ENCODE peak calls at places on chromosomes 3 and 15, in seven cellular contexts. M is H9, P is trophoblast cell, B is mesenchymal stem cell, H is neuronal stem cell, S is mesendoderm, L is H1. E is an unnamed sample.

GRCh38 chr3:106247902-106248684 is 379.3 kb upstream of the CBLB start:
- DNase-seq in M (no peak), P (peak), B (no peak), H (no peak), S (no peak), L (no peak), E (peak)

GRCh38 chr15:59933607-59934006 is 70.5 kb upstream of the FOXB1 start:
- DNase-seq in M (no peak), P (peak), B (no peak), H (no peak), S (peak), L (no peak), E (no peak)

GRCh38 chr3:183490653-183491052 is 62.2 kb upstream of the MCF2L2 start:
- DNase-seq in M (peak), P (no peak), B (no peak), H (no peak), S (no peak), L (peak), E (no peak)

GRCh38 chr3:62525276-62525675 is 151.9 kb upstream of the FEZF2 start:
- DNase-seq in M (no peak), P (no peak), B (no peak), H (no peak), S (no peak), L (no peak), E (peak)

GRCh38 chr3:4071481-4072184 is 231.5 kb upstream of the SETMAR start:
- DNase-seq in M (peak), P (no peak), B (no peak), H (peak), S (peak), L (peak), E (no peak)

GRCh38 chr3:143331336-143331735 is 211.8 kb downstream of the CHST2 start:
- DNase-seq in M (no peak), P (no peak), B (no peak), H (no peak), S (no peak), L (no peak), E (no peak)

GRCh38 chr15:50519740-50520425 is 26.6 kb downstream of the USP50 start:
- DNase-seq in M (no peak), P (no peak), B (no peak), H (no peak), S (no peak), L (no peak), E (peak)

GRCh38 chr3:196336319-196337145 is 1.7 kb downstream of the TM4SF19 start:
- DNase-seq in M (no peak), P (no peak), B (no peak), H (no peak), S (no peak), L (no peak), E (no peak)

GRCh38 chr3:30273304-30274072 is 332.9 kb upstream of the TGFBR2 start:
- DNase-seq in M (no peak), P (no peak), B (peak), H (no peak), S (no peak), L (no peak), E (peak)

GRCh38 chr3:174758943-174759342 is 100.2 kb upstream of the NAALADL2 start:
- DNase-seq in M (no peak), P (no peak), B (no peak), H (no peak), S (no peak), L (no peak), E (no peak)

GRCh38 chr15:36577082-36577481 is 2.3 kb upstream of the CDIN1 start:
- DNase-seq in M (no peak), P (no peak), B (no peak), H (no peak), S (no peak), L (no peak), E (no peak)

GRCh38 chr3:156037356-156037755 is 83.0 kb upstream of the KCNAB1 start:
- DNase-seq in M (no peak), P (no peak), B (no peak), H (no peak), S (no peak), L (no peak), E (no peak)

GRCh38 chr15:94524565-94524964 is 293.2 kb downstream of the MCTP2 start:
- DNase-seq in M (no peak), P (no peak), B (no peak), H (no peak), S (peak), L (no peak), E (no peak)

GRCh38 chr15:89197503-89197971 is 23.8 kb downstream of the RLBP1 start:
- DNase-seq in M (peak), P (no peak), B (no peak), H (peak), S (peak), L (peak), E (no peak)

GRCh38 chr3:185693985-185694675 is 108.0 kb downstream of the SENP2 start:
- DNase-seq in M (no peak), P (no peak), B (peak), H (no peak), S (no peak), L (no peak), E (peak)

GRCh38 chr3:60403866-60404265 is 847.4 kb downstream of the FHIT start:
- DNase-seq in M (no peak), P (no peak), B (no peak), H (no peak), S (no peak), L (no peak), E (peak)

GRCh38 chr15:91316123-91316522 is 216.1 kb downstream of the SV2B start:
- DNase-seq in M (no peak), P (no peak), B (no peak), H (no peak), S (no peak), L (no peak), E (no peak)

GRCh38 chr3:2623463-2623862 is 486.7 kb downstream of the IL5RA start:
- DNase-seq in M (no peak), P (no peak), B (peak), H (no peak), S (no peak), L (no peak), E (peak)

DNA sequence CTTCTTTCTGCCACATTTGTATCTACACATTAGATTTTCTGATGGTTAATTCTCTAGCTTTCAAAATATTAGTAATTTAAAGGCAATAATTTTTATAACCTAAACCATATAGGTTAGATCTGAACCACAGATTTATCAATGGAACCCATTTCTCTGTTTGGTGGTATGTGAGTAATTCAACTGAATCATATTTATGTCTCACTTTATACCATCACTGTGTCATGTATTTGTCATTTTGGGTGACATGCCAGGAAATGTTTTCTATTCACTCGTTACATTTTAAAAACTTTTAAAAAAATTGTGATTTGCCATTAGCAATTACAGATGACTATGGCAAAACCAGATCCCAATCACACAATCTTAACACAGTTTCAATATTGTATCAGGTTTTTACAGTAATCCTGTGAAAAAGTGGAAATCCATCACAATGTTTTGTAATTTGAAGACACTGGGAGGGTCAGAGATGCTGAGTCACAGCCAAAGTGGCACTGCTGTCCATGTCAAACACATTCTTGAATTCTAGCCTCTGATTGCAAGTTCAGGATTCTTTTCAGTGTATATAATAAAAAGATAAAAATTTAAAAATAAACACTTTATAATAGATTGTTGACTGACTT is 356.0 kb upstream of the RBMS3 start:
- DNase-seq in M (no peak), P (no peak), B (peak), H (no peak), S (peak), L (no peak), E (no peak)
- H3K23ac ChIP-seq in M (no peak), P (no peak), B (no peak), H (no peak), S (no peak), L (no peak), E (no peak)

DNA sequence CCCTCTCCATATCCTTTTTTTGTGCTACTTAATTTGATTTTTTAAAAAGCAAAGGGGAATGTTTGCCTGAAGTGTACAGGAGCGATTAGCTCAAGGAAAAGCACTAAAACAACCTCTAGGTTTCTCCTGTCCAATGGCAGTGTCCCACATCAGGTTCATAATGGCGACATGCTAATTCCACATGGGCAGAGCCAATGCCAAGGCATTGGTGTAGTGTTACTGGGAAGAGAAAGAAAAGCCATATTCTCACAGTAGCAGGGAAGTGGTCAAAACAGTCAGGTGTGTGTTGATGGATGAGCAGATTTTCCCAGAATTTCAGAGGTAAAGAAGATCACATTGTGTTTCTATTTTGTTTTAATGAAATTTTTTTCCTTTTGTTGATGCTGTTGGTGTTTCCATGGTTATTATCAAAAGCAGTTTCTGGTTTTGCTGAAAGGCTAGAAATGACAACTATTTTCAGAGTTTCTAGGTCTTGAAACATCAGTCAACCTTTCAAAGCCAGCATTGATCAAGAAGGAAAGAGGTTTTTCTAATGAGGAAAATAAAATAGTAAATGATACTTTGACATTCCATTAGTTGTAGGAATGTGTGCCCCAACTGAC is 65.2 kb downstream of the FNDC3B start:
- DNase-seq in M (peak), P (no peak), B (no peak), H (peak), S (peak), L (no peak), E (no peak)
- H2BK5ac ChIP-seq in M (no peak), P (no peak), B (no peak), H (no peak), S (no peak), L (no peak), E (no peak)

GRCh38 chr3:48157950-48158376 is 30.3 kb downstream of the CDC25A start:
- DNase-seq in M (peak), P (peak), B (peak), H (peak), S (peak), L (peak), E (peak)
- H3K4me2 ChIP-seq in M (no peak), P (no peak), B (no peak), H (no peak), S (no peak), L (no peak), E (no peak)

GRCh38 chr3:78926523-78926922 is 841.3 kb downstream of the ROBO1 start:
- DNase-seq in M (no peak), P (no peak), B (no peak), H (no peak), S (no peak), L (no peak), E (peak)
- H3K23ac ChIP-seq in M (no peak), P (no peak), B (no peak), H (no peak), S (no peak), L (no peak), E (no peak)

E was measured in IMR-90.